ENCODE peak calls at places on chromosomes 13 and 19, in six cellular contexts. X is AG09319; J is gastrocnemius medialis; B is heart right ventricle; T is bronchial epithelial cell; H is CD4-positive, alpha-beta T cell. W is an unnamed sample.

GRCh38 chr19:49344516-49345423 is 9.6 kb downstream of the CD37 start:
- DNase-seq in X (no peak), B (no peak), H (no peak), J (no peak), T (no peak), W (peak)

GRCh38 chr19:14146789-14147216 is 10.4 kb upstream of the ASF1B start:
- DNase-seq in B (no peak), X (peak), H (no peak), J (no peak), T (peak), W (no peak)

GRCh38 chr19:2888739-2889224 is 11.9 kb upstream of the ZNF57 start:
- DNase-seq in H (peak), X (no peak), T (no peak), B (no peak), J (no peak), W (no peak)

GRCh38 chr19:49677232-49677881 is at the start of gene PRMT1:
- DNase-seq in T (no peak), H (no peak), X (no peak), J (peak), B (no peak), W (no peak)

GRCh38 chr19:29845576-29846176 is 33.9 kb downstream of the CCNE1 start:
- DNase-seq in X (no peak), T (peak), B (peak), H (peak), J (no peak), W (no peak)

GRCh38 chr13:100904293-100904976 is 229.8 kb upstream of the TMTC4 start:
- DNase-seq in H (no peak), B (no peak), X (no peak), J (no peak), T (no peak), W (no peak)

GRCh38 chr19:47228937-47229673 is 1.9 kb downstream of the BBC3 start:
- DNase-seq in H (no peak), T (no peak), J (peak), B (no peak), X (no peak), W (no peak)

GRCh38 chr19:801861-802496 is 4.7 kb downstream of the PTBP1 start:
- DNase-seq in B (peak), X (no peak), T (no peak), H (no peak), J (no peak), W (no peak)

GRCh38 chr19:50557009-50557613 is 11.1 kb downstream of the LRRC4B start:
- DNase-seq in T (no peak), B (no peak), X (no peak), H (no peak), J (no peak), W (no peak)

GRCh38 chr19:18494267-18494607 is 27.6 kb downstream of the ELL start:
- DNase-seq in J (no peak), B (no peak), T (no peak), H (no peak), X (no peak), W (no peak)

GRCh38 chr19:14120497-14120780 is 2.9 kb upstream of the PRKACA start:
- DNase-seq in T (no peak), B (no peak), J (no peak), X (no peak), H (no peak), W (no peak)

GRCh38 chr13:101945435-101945834 is 456.4 kb downstream of the FGF14 start:
- DNase-seq in J (no peak), B (no peak), H (no peak), X (no peak), T (no peak), W (no peak)

GRCh38 chr13:101939370-101939769 is 462.5 kb downstream of the FGF14 start:
- DNase-seq in H (no peak), X (no peak), J (no peak), T (no peak), B (no peak), W (no peak)

GRCh38 chr13:101942535-101943157 is 459.2 kb downstream of the FGF14 start:
- DNase-seq in J (no peak), B (no peak), H (no peak), T (no peak), X (no peak), W (no peak)

GRCh38 chr13:101941095-101941777 is 460.6 kb downstream of the FGF14 start:
- DNase-seq in B (no peak), H (no peak), J (no peak), X (no peak), T (peak), W (no peak)

GRCh38 chr13:101942038-101942437 is 459.8 kb downstream of the FGF14 start:
- DNase-seq in X (no peak), H (no peak), J (no peak), T (peak), B (peak), W (no peak)
- TF ChIP-seq CTCF in X (peak), H (no peak), J (peak), T (peak), B (peak), W (no peak)

GRCh38 chr13:86741762-86742285 is 929.3 kb upstream of the SLITRK5 start:
- DNase-seq in H (no peak), X (no peak), T (no peak), J (no peak), B (no peak), W (no peak)
- TF ChIP-seq CTCF in H (no peak), X (no peak), T (no peak), J (no peak), B (no peak), W (no peak)

GRCh38 chr19:58520257-58520599 is 618 bp upstream of the ZBTB45 start:
- DNase-seq in J (no peak), T (no peak), B (no peak), X (no peak), H (no peak), W (no peak)
- TF ChIP-seq CTCF in J (no peak), T (no peak), B (no peak), X (no peak), H (no peak), W (no peak)

GRCh38 chr13:95298971-95299627 is 2.2 kb downstream of the ABCC4 start:
- DNase-seq in J (no peak), T (peak), H (no peak), B (no peak), X (no peak), W (no peak)

GRCh38 chr13:95298169-95298940 is 2.9 kb downstream of the ABCC4 start:
- DNase-seq in X (no peak), J (no peak), B (no peak), H (no peak), T (peak), W (no peak)

GRCh38 chr13:95292622-95293021 is 8.6 kb downstream of the ABCC4 start:
- DNase-seq in H (no peak), J (no peak), X (no peak), B (no peak), T (no peak), W (no peak)

GRCh38 chr13:95295026-95295425 is 6.2 kb downstream of the ABCC4 start:
- DNase-seq in H (no peak), T (no peak), J (no peak), B (no peak), X (no peak), W (no peak)

GRCh38 chr13:95296326-95296939 is 4.8 kb downstream of the ABCC4 start:
- DNase-seq in T (peak), H (no peak), X (no peak), J (peak), B (peak), W (no peak)
- TF ChIP-seq CTCF in T (peak), H (peak), X (peak), J (peak), B (peak), W (peak)

GRCh38 chr19:10431943-10432735 is 11.8 kb downstream of the PDE4A start:
- DNase-seq in J (peak), B (peak), X (no peak), H (peak), T (no peak), W (peak)

GRCh38 chr19:10430505-10431253 is 10.3 kb downstream of the PDE4A start:
- DNase-seq in J (no peak), X (peak), T (no peak), B (peak), H (no peak), W (peak)

GRCh38 chr19:10433131-10433536 is 12.8 kb downstream of the PDE4A start:
- DNase-seq in X (no peak), B (no peak), J (peak), T (no peak), H (no peak), W (peak)

GRCh38 chr19:10432736-10433130 is 12.4 kb downstream of the PDE4A start:
- DNase-seq in H (no peak), X (no peak), J (peak), B (no peak), T (no peak), W (peak)

GRCh38 chr19:10431254-10431942 is 11.1 kb downstream of the PDE4A start:
- DNase-seq in H (no peak), B (no peak), J (no peak), T (no peak), X (no peak), W (peak)
- TF ChIP-seq CTCF in H (no peak), B (no peak), J (no peak), T (no peak), X (no peak), W (no peak)